ENCODE peak calls at places on chromosomes 3 and 15, in ten cellular contexts. W, V, D, M, T, J, F, E, R and Z are unnamed samples.

GRCh38 chr3:1087066-1087555 is 5.7 kb upstream of the CNTN6 start:
- DNase-seq in E (no peak), W (no peak), V (peak), M (no peak), T (no peak), D (no peak), F (no peak), R (no peak), J (peak), Z (peak)

GRCh38 chr3:4687167-4687566 is 194.0 kb downstream of the ITPR1 start:
- DNase-seq in M (no peak), D (no peak), T (no peak), F (no peak), V (peak), J (peak), W (no peak), E (no peak), R (no peak), Z (peak)

GRCh38 chr3:73144828-73145227 is 83.4 kb downstream of the EBLN2 start:
- DNase-seq in E (no peak), R (no peak), T (no peak), M (no peak), J (no peak), V (no peak), F (no peak), W (no peak), D (no peak), Z (no peak)

GRCh38 chr3:145942052-145942451 is 218.9 kb downstream of the PLOD2 start:
- DNase-seq in F (no peak), D (no peak), V (no peak), M (no peak), R (no peak), W (no peak), E (no peak), J (peak), T (no peak), Z (no peak)

GRCh38 chr3:71177375-71177774 is 406.2 kb downstream of the FOXP1 start:
- DNase-seq in R (no peak), M (no peak), J (no peak), V (no peak), W (no peak), F (no peak), E (no peak), D (no peak), T (no peak), Z (no peak)

GRCh38 chr15:56772868-56773639 is 39.7 kb upstream of the ZNF280D start:
- DNase-seq in M (no peak), J (peak), T (no peak), W (no peak), F (no peak), R (no peak), D (no peak), E (no peak), V (peak), Z (no peak)

GRCh38 chr3:45688194-45688881 is 858 bp upstream of the SACM1L start:
- DNase-seq in T (peak), M (peak), E (peak), V (no peak), W (no peak), R (peak), J (no peak), D (peak), F (peak), Z (no peak)

GRCh38 chr3:69807674-69808073 is 68.4 kb downstream of the MITF start:
- DNase-seq in R (no peak), E (no peak), M (no peak), F (no peak), D (no peak), T (no peak), V (no peak), J (no peak), W (no peak), Z (no peak)

GRCh38 chr15:52379395-52380111 is 83.9 kb upstream of the MYO5C start:
- DNase-seq in M (no peak), J (no peak), V (no peak), D (peak), W (no peak), R (no peak), F (no peak), T (no peak), E (no peak), Z (no peak)

GRCh38 chr15:77840962-77841361 is 208.2 kb upstream of the LINGO1 start:
- DNase-seq in E (no peak), T (no peak), R (no peak), V (peak), D (no peak), F (no peak), J (peak), W (no peak), M (no peak), Z (peak)

GRCh38 chr3:153400641-153401040 is 238.6 kb downstream of the RAP2B start:
- DNase-seq in T (no peak), F (no peak), M (no peak), R (no peak), V (no peak), D (no peak), J (no peak), E (no peak), W (no peak), Z (no peak)

GRCh38 chr15:76871930-76872329 is 33.2 kb downstream of the SCAPER start:
- DNase-seq in F (no peak), M (no peak), V (peak), D (no peak), W (no peak), J (peak), R (no peak), T (no peak), E (no peak), Z (no peak)

GRCh38 chr3:146469206-146470017 is at the start of gene PLSCR2:
- DNase-seq in E (peak), J (no peak), D (peak), R (peak), F (peak), V (no peak), M (peak), W (peak), T (peak), Z (no peak)

GRCh38 chr3:46386206-46386605 is 15.5 kb downstream of the CCR5 start:
- DNase-seq in D (peak), T (no peak), J (peak), F (no peak), W (no peak), R (peak), V (peak), E (no peak), M (no peak), Z (peak)

GRCh38 chr3:127490271-127491023 is 100.1 kb downstream of the TPRA1 start:
- DNase-seq in V (no peak), F (no peak), J (no peak), R (no peak), D (no peak), W (no peak), M (no peak), E (peak), T (no peak), Z (no peak)

GRCh38 chr3:187889601-187890404 is 144.5 kb upstream of the BCL6 start:
- DNase-seq in T (no peak), J (no peak), E (no peak), V (peak), D (no peak), F (no peak), M (no peak), R (no peak), W (no peak), Z (no peak)

GRCh38 chr3:65507446-65507845 is 531.3 kb downstream of the MAGI1 start:
- DNase-seq in V (no peak), T (no peak), M (no peak), E (no peak), W (no peak), D (no peak), R (no peak), F (no peak), J (no peak), Z (no peak)

GRCh38 chr3:102378216-102378615 is 56.6 kb upstream of the ZPLD1 start:
- DNase-seq in V (no peak), E (no peak), R (no peak), J (no peak), M (no peak), F (no peak), W (no peak), T (no peak), D (no peak), Z (no peak)

GRCh38 chr3:134059680-134060560 is 30.2 kb upstream of the SLCO2A1 start:
- DNase-seq in J (peak), M (no peak), T (no peak), D (no peak), V (no peak), F (no peak), E (peak), R (peak), W (no peak), Z (no peak)

GRCh38 chr3:14818804-14819500 is at the start of gene FGD5:
- DNase-seq in E (no peak), R (no peak), V (no peak), W (no peak), F (no peak), T (no peak), M (no peak), D (no peak), J (no peak), Z (no peak)

GRCh38 chr3:184234224-184234623 is 4.8 kb downstream of the VWA5B2 start:
- DNase-seq in F (no peak), M (no peak), W (no peak), V (peak), T (no peak), J (peak), E (no peak), D (no peak), R (peak), Z (peak)

GRCh38 chr3:28069438-28069837 is 172.0 kb upstream of the CMC1 start:
- DNase-seq in E (no peak), J (no peak), F (no peak), R (no peak), V (no peak), M (no peak), D (no peak), W (no peak), T (no peak), Z (no peak)

GRCh38 chr3:66376568-66376967 is 124.3 kb downstream of the LRIG1 start:
- DNase-seq in R (peak), E (no peak), J (peak), W (no peak), T (no peak), V (peak), D (no peak), M (no peak), F (no peak), Z (peak)

GRCh38 chr3:190429681-190430080 is 20.0 kb downstream of the TMEM207 start:
- DNase-seq in F (no peak), V (peak), R (no peak), J (peak), W (no peak), T (no peak), D (no peak), E (no peak), M (no peak), Z (no peak)

GRCh38 chr3:169161011-169161410 is 502.5 kb downstream of the MECOM start:
- DNase-seq in W (no peak), R (no peak), J (no peak), F (no peak), D (no peak), E (no peak), V (no peak), T (no peak), M (no peak), Z (no peak)

GRCh38 chr15:72375846-72376581 is at the start of gene HEXA:
- DNase-seq in E (peak), J (peak), F (peak), V (peak), R (peak), M (peak), D (peak), T (peak), W (peak), Z (peak)

GRCh38 chr3:26068890-26069289 is 279.0 kb downstream of the OXSM start:
- DNase-seq in E (no peak), W (no peak), F (no peak), J (no peak), T (no peak), R (no peak), D (no peak), V (no peak), M (no peak), Z (no peak)

GRCh38 chr3:72338082-72338941 is 509.9 kb downstream of the SHQ1 start:
- DNase-seq in D (peak), M (no peak), T (peak), W (peak), F (no peak), E (no peak), V (peak), R (peak), J (peak), Z (peak)

GRCh38 chr3:194054540-194054939 is 81.4 kb upstream of the HES1 start:
- DNase-seq in D (no peak), V (no peak), W (no peak), J (no peak), E (no peak), T (no peak), M (no peak), F (no peak), R (no peak), Z (no peak)

GRCh38 chr3:165526367-165526766 is 310.9 kb downstream of the BCHE start:
- DNase-seq in W (no peak), E (no peak), D (no peak), M (no peak), R (no peak), J (no peak), V (no peak), T (no peak), F (no peak), Z (no peak)

GRCh38 chr15:63852407-63852806 is 18.7 kb upstream of the HERC1 start:
- DNase-seq in T (no peak), E (no peak), J (no peak), F (no peak), M (no peak), R (no peak), W (no peak), V (no peak), D (no peak), Z (no peak)